ENCODE peak calls at places on chromosome 15, in four cellular contexts. Q, C, B and K are unnamed samples.

GRCh38 chr15:22989576-22990477 is 9.7 kb upstream of the CYFIP1 start:
- DNase-seq in Q (no peak), C (no peak), B (no peak), K (peak; percentile 47)

GRCh38 chr15:55481842-55482241 is 26.2 kb downstream of the DNAAF4 start:
- DNase-seq in Q (no peak), C (no peak), B (no peak), K (no peak)

GRCh38 chr15:64507845-64508244 is 47.5 kb downstream of the ZNF609 start:
- DNase-seq in Q (no peak), C (no peak), B (no peak), K (no peak)

GRCh38 chr15:79172032-79172481 is 81.5 kb upstream of the RASGRF1 start:
- DNase-seq in Q (no peak), C (no peak), B (no peak), K (no peak)

GRCh38 chr15:59087731-59088130 is 17.2 kb upstream of the CCNB2 start:
- DNase-seq in Q (no peak), C (no peak), B (no peak), K (no peak)

GRCh38 chr15:80142646-80143045 is 10.2 kb upstream of the FAH start:
- DNase-seq in Q (no peak), C (no peak), B (no peak), K (no peak)

GRCh38 chr15:61888074-61888780 is 172.0 kb downstream of the VPS13C start:
- DNase-seq in Q (no peak), C (no peak), B (no peak), K (no peak)

GRCh38 chr15:25790003-25790660 is 73.0 kb downstream of the ATP10A start:
- DNase-seq in Q (peak; percentile 76), C (no peak), B (no peak), K (peak; percentile 35)

GRCh38 chr15:101070502-101071273 is 151.5 kb downstream of the LRRK1 start:
- DNase-seq in Q (no peak), C (peak; percentile 31), B (no peak), K (no peak)

GRCh38 chr15:73727330-73728018 is 25.7 kb downstream of the INSYN1 start:
- DNase-seq in Q (no peak), C (no peak), B (no peak), K (no peak)

GRCh38 chr15:61011576-61012336 is 217.3 kb downstream of the RORA start:
- DNase-seq in Q (no peak), C (no peak), B (no peak), K (no peak)

GRCh38 chr15:101470548-101471239 is 18.8 kb downstream of the PCSK6 start:
- DNase-seq in Q (no peak), C (no peak), B (no peak), K (no peak)

GRCh38 chr15:61834076-61834697 is 226.1 kb downstream of the VPS13C start:
- DNase-seq in Q (peak; percentile 88), C (peak; percentile 81), B (peak; percentile 76), K (peak; percentile 87)

GRCh38 chr15:88106063-88106462 is 150.5 kb downstream of the NTRK3 start:
- DNase-seq in Q (no peak), C (no peak), B (no peak), K (no peak)

GRCh38 chr15:78390242-78390641 is 47.8 kb upstream of the IREB2 start:
- DNase-seq in Q (no peak), C (no peak), B (no peak), K (peak; percentile 1)

GRCh38 chr15:88385078-88385700 is 82.0 kb downstream of the MRPL46 start:
- DNase-seq in Q (no peak), C (no peak), B (no peak), K (no peak)

GRCh38 chr15:88990185-88990679 is 77.1 kb upstream of the MFGE8 start:
- DNase-seq in Q (no peak), C (no peak), B (no peak), K (no peak)

GRCh38 chr15:78715930-78716329 is 74.9 kb upstream of the CHRNB4 start:
- DNase-seq in Q (no peak), C (no peak), B (no peak), K (no peak)

GRCh38 chr15:82146990-82147461 is 101.2 kb upstream of the MEX3B start:
- DNase-seq in Q (no peak), C (no peak), B (no peak), K (no peak)

GRCh38 chr15:94029495-94029894 is 201.9 kb upstream of the MCTP2 start:
- DNase-seq in Q (no peak), C (no peak), B (no peak), K (no peak)

GRCh38 chr15:59687831-59688230 is 1.3 kb downstream of the BNIP2 start:
- DNase-seq in Q (no peak), C (no peak), B (no peak), K (no peak)

GRCh38 chr15:76239786-76240185 is 71.5 kb downstream of the ETFA start:
- DNase-seq in Q (no peak), C (no peak), B (no peak), K (no peak)

GRCh38 chr15:76234337-76234889 is 76.9 kb downstream of the ETFA start:
- DNase-seq in Q (no peak), C (no peak), B (no peak), K (no peak)

GRCh38 chr15:76236350-76236749 is 74.9 kb downstream of the ETFA start:
- DNase-seq in Q (no peak), C (no peak), B (no peak), K (no peak)

GRCh38 chr15:76235186-76235826 is 76.0 kb downstream of the ETFA start:
- DNase-seq in Q (no peak), C (no peak), B (no peak), K (no peak)
- TF ChIP-seq CTCF in Q (peak; percentile 29), C (peak; percentile 51), B (peak; percentile 56), K (peak; percentile 21)

GRCh38 chr15:28265334-28266019 is 56.5 kb downstream of the HERC2 start:
- DNase-seq in Q (no peak), C (no peak), B (no peak), K (no peak)
- TF ChIP-seq CTCF in Q (no peak), C (no peak), B (no peak), K (no peak)

GRCh38 chr15:92595506-92596337 is 59.9 kb downstream of the FAM174B start:
- DNase-seq in Q (no peak), C (no peak), B (no peak), K (no peak)

GRCh38 chr15:92599394-92599970 is 56.1 kb downstream of the FAM174B start:
- DNase-seq in Q (no peak), C (no peak), B (no peak), K (no peak)

GRCh38 chr15:92600902-92601301 is 54.7 kb downstream of the FAM174B start:
- DNase-seq in Q (no peak), C (no peak), B (no peak), K (no peak)

GRCh38 chr15:92596623-92597022 is 59.0 kb downstream of the FAM174B start:
- DNase-seq in Q (no peak), C (no peak), B (no peak), K (no peak)

GRCh38 chr15:92597548-92597947 is 58.0 kb downstream of the FAM174B start:
- DNase-seq in Q (no peak), C (no peak), B (no peak), K (no peak)
- TF ChIP-seq CTCF in Q (no peak), C (no peak), B (no peak), K (no peak)

GRCh38 chr15:83278191-83278590 is 6.3 kb downstream of the BNC1 start:
- DNase-seq in Q (no peak), C (no peak), B (no peak), K (no peak)

GRCh38 chr15:83275412-83275811 is 9.1 kb downstream of the BNC1 start:
- DNase-seq in Q (no peak), C (no peak), B (no peak), K (no peak)

GRCh38 chr15:83282141-83282540 is 2.3 kb downstream of the BNC1 start:
- DNase-seq in Q (no peak), C (no peak), B (no peak), K (no peak)

DNA sequence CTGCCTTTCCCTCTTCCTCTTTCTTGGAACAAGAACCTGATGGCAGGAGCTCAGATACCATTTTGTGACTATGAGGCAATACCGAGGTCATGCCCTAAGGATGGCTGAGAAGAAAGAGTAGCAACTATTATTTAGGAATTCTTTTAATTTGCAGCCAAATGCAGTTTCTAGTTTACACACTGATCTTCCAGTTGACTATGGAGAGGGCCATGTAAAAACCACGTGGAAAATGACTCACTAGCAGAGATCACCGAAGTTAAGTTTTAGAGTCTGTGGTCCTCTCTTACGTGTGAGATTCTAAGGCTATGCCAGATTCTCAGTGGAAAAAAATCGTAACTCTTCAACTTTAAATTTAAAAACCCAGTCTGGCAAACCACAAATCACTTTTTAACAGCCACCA is 7.8 kb downstream of the BNC1 start:
- DNase-seq in Q (no peak), C (no peak), B (no peak), K (no peak)
- TF ChIP-seq CTCF in Q (no peak), C (no peak), B (no peak), K (no peak)

GRCh38 chr15:28935316-28935715 is 49.5 kb downstream of the APBA2 start:
- DNase-seq in Q (no peak), C (no peak), B (peak; percentile 65), K (no peak)
- TF ChIP-seq CTCF in Q (no peak), C (no peak), B (peak; percentile 61), K (no peak)

GRCh38 chr15:63475670-63476069 is 28.7 kb upstream of the USP3 start:
- DNase-seq in Q (no peak), C (no peak), B (no peak), K (no peak)

GRCh38 chr15:63474810-63475316 is 29.5 kb upstream of the USP3 start:
- DNase-seq in Q (no peak), C (peak; percentile 65), B (no peak), K (peak; percentile 44)

GRCh38 chr15:63473749-63473998 is 30.7 kb upstream of the USP3 start:
- DNase-seq in Q (no peak), C (no peak), B (no peak), K (no peak)

GRCh38 chr15:63473007-63473748 is 31.2 kb upstream of the USP3 start:
- DNase-seq in Q (no peak), C (no peak), B (no peak), K (no peak)

DNA sequence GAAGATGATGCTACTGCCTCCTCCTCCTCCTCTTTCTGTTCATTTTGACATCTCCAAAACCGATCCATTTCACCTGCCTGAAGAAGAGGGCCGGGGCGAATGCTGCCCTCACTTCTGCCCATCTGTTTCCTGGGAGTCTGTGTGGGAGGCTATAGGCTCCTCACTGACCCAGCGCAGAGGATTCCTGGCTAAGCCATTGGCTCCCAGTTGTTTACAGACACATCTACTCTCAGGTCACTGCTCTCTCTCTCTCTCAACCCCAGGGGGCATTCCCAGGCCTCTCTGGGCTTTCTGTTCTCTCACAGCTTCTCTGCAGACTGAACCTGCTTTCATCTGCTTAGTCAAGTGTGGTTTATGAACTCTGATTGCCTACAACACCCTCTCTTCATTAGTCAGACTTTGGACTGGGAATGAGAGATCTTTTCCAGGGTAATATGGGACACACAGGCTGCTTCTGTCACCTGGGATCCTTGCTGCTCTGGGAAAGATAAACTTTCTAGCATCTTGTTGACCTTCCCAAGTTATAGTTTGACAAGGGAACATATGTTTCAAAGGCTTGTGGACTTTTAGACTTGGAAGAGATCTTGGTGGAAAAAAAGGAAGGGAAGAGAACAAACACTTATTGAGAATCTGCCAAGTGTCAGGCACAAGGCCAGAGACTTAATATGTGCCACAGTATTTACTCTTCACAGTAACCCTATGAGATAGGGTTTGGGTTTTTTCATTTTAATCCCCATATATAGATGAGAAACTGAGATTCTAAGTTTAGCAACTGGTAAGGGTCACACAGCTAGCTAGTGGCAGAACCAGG is 30.2 kb upstream of the USP3 start:
- DNase-seq in Q (no peak), C (no peak), B (peak; percentile 53), K (peak; percentile 75)
- TF ChIP-seq CTCF in Q (no peak), C (no peak), B (no peak), K (no peak)